ENCODE peak calls at places on chromosomes 5 and 9, in five cellular contexts. F is keratinocyte; S is effector CD4-positive, alpha-beta T cell; Q is CD4-positive, CD25-positive, alpha-beta regulatory T cell; U is stimulated activated CD4-positive, alpha-beta T cell treated with anti-CD3 and anti-CD28 coated beads, Interleukin-2, amount 100 ng/mL, for 24 hours. X is an unnamed sample.

GRCh38 chr5:174315471-174315870 is 270.0 kb downstream of the NSG2 start:
- DNase-seq in F (no peak), S (no peak), Q (no peak), U (no peak), X (no peak)

GRCh38 chr5:54018438-54018837 is 291.9 kb downstream of the ARL15 start:
- DNase-seq in F (no peak), S (no peak), Q (no peak), U (no peak), X (no peak)

GRCh38 chr9:76023715-76024195 is 133.3 kb downstream of the PCSK5 start:
- DNase-seq in F (no peak), S (peak; percentile 8), Q (peak; percentile 65), U (no peak), X (peak; percentile 87)

GRCh38 chr9:122087406-122088200 is 5.5 kb downstream of the TTLL11 start:
- DNase-seq in F (no peak), S (no peak), Q (no peak), U (no peak), X (peak; percentile 48)

GRCh38 chr9:131656356-131657030 is 83.4 kb downstream of the RAPGEF1 start:
- DNase-seq in F (peak; percentile 61), S (peak; percentile 67), Q (peak; percentile 59), U (peak; percentile 63), X (peak; percentile 24)

GRCh38 chr9:114757984-114758383 is 47.9 kb downstream of the TNFSF15 start:
- DNase-seq in F (no peak), S (no peak), Q (no peak), U (no peak), X (no peak)

GRCh38 chr9:97752274-97752673 is 55.1 kb upstream of the XPA start:
- DNase-seq in F (no peak), S (no peak), Q (no peak), U (no peak), X (no peak)

GRCh38 chr5:179258001-179258921 is 87.0 kb downstream of the ADAMTS2 start:
- DNase-seq in F (no peak), S (no peak), Q (no peak), U (peak; percentile 13), X (no peak)

GRCh38 chr5:126069329-126069728 is 353.9 kb upstream of the GRAMD2B start:
- DNase-seq in F (no peak), S (no peak), Q (no peak), U (no peak), X (no peak)

GRCh38 chr5:145483211-145483610 is 351.9 kb downstream of the PRELID2 start:
- DNase-seq in F (peak; percentile 62), S (no peak), Q (no peak), U (no peak), X (peak; percentile 79)

GRCh38 chr9:136118061-136118366 is 661 bp downstream of the TMEM250 start:
- DNase-seq in F (no peak), S (no peak), Q (no peak), U (no peak), X (no peak)

GRCh38 chr5:17412760-17413671 is 85.0 kb upstream of the TAF11L2 start:
- DNase-seq in F (no peak), S (no peak), Q (no peak), U (no peak), X (peak; percentile 26)

GRCh38 chr5:98368141-98368540 is 405.3 kb upstream of the RGMB start:
- DNase-seq in F (no peak), S (no peak), Q (no peak), U (no peak), X (peak; percentile 19)

GRCh38 chr9:128091571-128091970 is 23.5 kb downstream of the SLC25A25 start:
- DNase-seq in F (no peak), S (no peak), Q (no peak), U (no peak), X (no peak)

GRCh38 chr9:121404906-121405305 is 34.9 kb upstream of the STOM start:
- DNase-seq in F (no peak), S (no peak), Q (no peak), U (no peak), X (no peak)

GRCh38 chr9:91843093-91843492 is 106.9 kb downstream of the ROR2 start:
- DNase-seq in F (no peak), S (no peak), Q (no peak), U (no peak), X (no peak)

GRCh38 chr5:158786390-158786789 is 313.3 kb downstream of the EBF1 start:
- DNase-seq in F (no peak), S (no peak), Q (no peak), U (no peak), X (no peak)

GRCh38 chr5:95817430-95817829 is 5.1 kb downstream of the GLRX start:
- DNase-seq in F (no peak), S (peak; percentile 41), Q (peak; percentile 38), U (peak; percentile 42), X (peak; percentile 88)